ENCODE peak calls at places on chromosomes 4 and X, in four cellular contexts. One of them, this sample, is unnamed.

GRCh38 chr4:116839826-116840225 is 245.6 kb downstream of the TRAM1L1 start:
- DNase-seq in cardiac fibroblast: peak; percentile 29
- DNase-seq in AG10803: no peak
- DNase-seq in upper lobe of left lung: no peak
- DNase-seq in this sample: no peak

GRCh38 chr4:54586343-54586953 is 71.3 kb upstream of the KIT start:
- DNase-seq in cardiac fibroblast: peak; percentile 6
- DNase-seq in AG10803: peak; percentile 50
- DNase-seq in upper lobe of left lung: no peak
- DNase-seq in this sample: peak; percentile 87

GRCh38 chr4:44661940-44662622 is 10.7 kb upstream of the YIPF7 start:
- DNase-seq in cardiac fibroblast: peak; percentile 20
- DNase-seq in AG10803: no peak
- DNase-seq in upper lobe of left lung: no peak
- DNase-seq in this sample: no peak

GRCh38 chrX:147935156-147935758 is 23.5 kb downstream of the FMR1 start:
- DNase-seq in cardiac fibroblast: no peak
- DNase-seq in AG10803: no peak
- DNase-seq in upper lobe of left lung: no peak
- DNase-seq in this sample: no peak

GRCh38 chr4:84470204-84470785 is 28.8 kb downstream of the NKX6-1 start:
- DNase-seq in cardiac fibroblast: no peak
- DNase-seq in AG10803: no peak
- DNase-seq in upper lobe of left lung: no peak
- DNase-seq in this sample: no peak

GRCh38 chr4:102627831-102628523 is 126.8 kb downstream of the NFKB1 start:
- DNase-seq in cardiac fibroblast: peak; percentile 64
- DNase-seq in AG10803: no peak
- DNase-seq in upper lobe of left lung: no peak
- DNase-seq in this sample: peak; percentile 28

GRCh38 chrX:119155416-119156035 is 27.9 kb upstream of the KIAA1210 start:
- DNase-seq in cardiac fibroblast: peak; percentile 66
- DNase-seq in AG10803: peak; percentile 45
- DNase-seq in upper lobe of left lung: no peak
- DNase-seq in this sample: peak; percentile 23

GRCh38 chrX:13864264-13864663 is 47.4 kb upstream of the GPM6B start:
- DNase-seq in cardiac fibroblast: peak; percentile 62
- DNase-seq in AG10803: no peak
- DNase-seq in upper lobe of left lung: no peak
- DNase-seq in this sample: peak; percentile 21

GRCh38 chr4:11404431-11404830 is 24.3 kb downstream of the HS3ST1 start:
- DNase-seq in cardiac fibroblast: no peak
- DNase-seq in AG10803: no peak
- DNase-seq in upper lobe of left lung: no peak
- DNase-seq in this sample: no peak

GRCh38 chr4:113699772-113700171 is 61.8 kb downstream of the CAMK2D start:
- DNase-seq in cardiac fibroblast: peak; percentile 42
- DNase-seq in AG10803: peak; percentile 32
- DNase-seq in upper lobe of left lung: no peak
- DNase-seq in this sample: no peak

GRCh38 chr4:26452565-26453531 is 37.4 kb downstream of the CCKAR start:
- DNase-seq in cardiac fibroblast: no peak
- DNase-seq in AG10803: no peak
- DNase-seq in upper lobe of left lung: peak; percentile 29
- DNase-seq in this sample: no peak

GRCh38 chr4:7775396-7775795 is 164.3 kb downstream of the AFAP1 start:
- DNase-seq in cardiac fibroblast: no peak
- DNase-seq in AG10803: no peak
- DNase-seq in upper lobe of left lung: no peak
- DNase-seq in this sample: no peak

GRCh38 chr4:17898553-17898952 is 87.8 kb downstream of the NCAPG start:
- DNase-seq in cardiac fibroblast: no peak
- DNase-seq in AG10803: no peak
- DNase-seq in upper lobe of left lung: no peak
- DNase-seq in this sample: no peak

GRCh38 chr4:183987987-183988392 is 82.9 kb downstream of the STOX2 start:
- DNase-seq in cardiac fibroblast: peak; percentile 90
- DNase-seq in AG10803: peak; percentile 79
- DNase-seq in upper lobe of left lung: peak; percentile 88
- DNase-seq in this sample: peak; percentile 18

GRCh38 chr4:119211856-119212250 is 660 bp upstream of the USP53 start:
- DNase-seq in cardiac fibroblast: no peak
- DNase-seq in AG10803: no peak
- DNase-seq in upper lobe of left lung: no peak
- DNase-seq in this sample: no peak

GRCh38 chrX:41491267-41492004 is 44.3 kb downstream of the NYX start:
- DNase-seq in cardiac fibroblast: peak; percentile 90
- DNase-seq in AG10803: peak; percentile 85
- DNase-seq in upper lobe of left lung: peak; percentile 64
- DNase-seq in this sample: peak; percentile 86

GRCh38 chrX:106802063-106802387 is 448 bp upstream of the TBC1D8B start:
- DNase-seq in cardiac fibroblast: no peak
- DNase-seq in AG10803: no peak
- DNase-seq in upper lobe of left lung: no peak
- DNase-seq in this sample: peak; percentile 48

GRCh38 chrX:132467029-132467428 is 21.8 kb downstream of the MBNL3 start:
- DNase-seq in cardiac fibroblast: peak; percentile 12
- DNase-seq in AG10803: peak; percentile 62
- DNase-seq in upper lobe of left lung: no peak
- DNase-seq in this sample: peak; percentile 66

GRCh38 chr4:176753049-176753448 is 39.7 kb downstream of the VEGFC start:
- DNase-seq in cardiac fibroblast: peak; percentile 91
- DNase-seq in AG10803: peak; percentile 98
- DNase-seq in upper lobe of left lung: no peak
- DNase-seq in this sample: peak; percentile 97

GRCh38 chr4:3880595-3881120 is 114.5 kb downstream of the ADRA2C start:
- DNase-seq in cardiac fibroblast: peak; percentile 56
- DNase-seq in AG10803: peak; percentile 35
- DNase-seq in upper lobe of left lung: peak; percentile 58
- DNase-seq in this sample: peak; percentile 81

GRCh38 chrX:25015486-25016360 is at the start of gene ARX:
- DNase-seq in cardiac fibroblast: peak; percentile 37
- DNase-seq in AG10803: peak; percentile 40
- DNase-seq in upper lobe of left lung: peak; percentile 38
- DNase-seq in this sample: peak; percentile 70

GRCh38 chr4:67122029-67122428 is 423.3 kb downstream of the CENPC start:
- DNase-seq in cardiac fibroblast: no peak
- DNase-seq in AG10803: no peak
- DNase-seq in upper lobe of left lung: no peak
- DNase-seq in this sample: no peak

GRCh38 chr4:6346373-6347110 is 76.9 kb downstream of the WFS1 start:
- DNase-seq in cardiac fibroblast: no peak
- DNase-seq in AG10803: no peak
- DNase-seq in upper lobe of left lung: no peak
- DNase-seq in this sample: no peak

GRCh38 chr4:146932111-146932510 is 13.6 kb downstream of the TTC29 start:
- DNase-seq in cardiac fibroblast: peak; percentile 10
- DNase-seq in AG10803: no peak
- DNase-seq in upper lobe of left lung: no peak
- DNase-seq in this sample: no peak

GRCh38 chr4:19748911-19749473 is 502.7 kb upstream of the SLIT2 start:
- DNase-seq in cardiac fibroblast: no peak
- DNase-seq in AG10803: peak; percentile 90
- DNase-seq in upper lobe of left lung: no peak
- DNase-seq in this sample: peak; percentile 61

GRCh38 chrX:63503541-63503940 is 152.4 kb upstream of the SPIN4 start:
- DNase-seq in cardiac fibroblast: peak; percentile 68
- DNase-seq in AG10803: peak; percentile 71
- DNase-seq in upper lobe of left lung: no peak
- DNase-seq in this sample: peak; percentile 18

GRCh38 chrX:1535241-1536041 is 1.5 kb downstream of the P2RY8 start:
- DNase-seq in cardiac fibroblast: no peak
- DNase-seq in AG10803: no peak
- DNase-seq in upper lobe of left lung: peak; percentile 68
- DNase-seq in this sample: no peak

GRCh38 chrX:14039344-14039743 is 9.7 kb upstream of the GEMIN8 start:
- DNase-seq in cardiac fibroblast: peak; percentile 61
- DNase-seq in AG10803: peak; percentile 23
- DNase-seq in upper lobe of left lung: peak; percentile 44
- DNase-seq in this sample: no peak

GRCh38 chr4:12827966-12828365 is 656.2 kb downstream of the RAB28 start:
- DNase-seq in cardiac fibroblast: no peak
- DNase-seq in AG10803: no peak
- DNase-seq in upper lobe of left lung: no peak
- DNase-seq in this sample: no peak

GRCh38 chr4:153521995-153522799 is 56.0 kb downstream of the TMEM131L start:
- DNase-seq in cardiac fibroblast: no peak
- DNase-seq in AG10803: no peak
- DNase-seq in upper lobe of left lung: no peak
- DNase-seq in this sample: no peak

GRCh38 chr4:93368968-93369367 is 459.6 kb upstream of the ATOH1 start:
- DNase-seq in cardiac fibroblast: no peak
- DNase-seq in AG10803: no peak
- DNase-seq in upper lobe of left lung: no peak
- DNase-seq in this sample: no peak

GRCh38 chrX:9912341-9912740 is 54.8 kb upstream of the CLDN34 start:
- DNase-seq in cardiac fibroblast: peak; percentile 13
- DNase-seq in AG10803: no peak
- DNase-seq in upper lobe of left lung: no peak
- DNase-seq in this sample: no peak

GRCh38 chrX:64204701-64205440 is 637 bp downstream of the AMER1 start:
- DNase-seq in cardiac fibroblast: peak; percentile 26
- DNase-seq in AG10803: peak; percentile 26
- DNase-seq in upper lobe of left lung: peak; percentile 29
- DNase-seq in this sample: peak; percentile 77

GRCh38 chr4:150782921-150783320 is 201.0 kb downstream of the MAB21L2 start:
- DNase-seq in cardiac fibroblast: no peak
- DNase-seq in AG10803: peak; percentile 17
- DNase-seq in upper lobe of left lung: no peak
- DNase-seq in this sample: peak; percentile 12

GRCh38 chrX:134459683-134460004 is 321 bp upstream of the HPRT1 start:
- DNase-seq in cardiac fibroblast: peak; percentile 32
- DNase-seq in AG10803: no peak
- DNase-seq in upper lobe of left lung: no peak
- DNase-seq in this sample: no peak

GRCh38 chr4:169851750-169852149 is 94.0 kb upstream of the HPF1 start:
- DNase-seq in cardiac fibroblast: no peak
- DNase-seq in AG10803: no peak
- DNase-seq in upper lobe of left lung: no peak
- DNase-seq in this sample: no peak
- TF ChIP-seq CTCF in cardiac fibroblast: no peak
- TF ChIP-seq CTCF in AG10803: no peak
- TF ChIP-seq CTCF in upper lobe of left lung: no peak
- TF ChIP-seq CTCF in this sample: no peak

GRCh38 chrX:153473126-153473525 is 2.8 kb upstream of the HAUS7 start:
- DNase-seq in cardiac fibroblast: no peak
- DNase-seq in AG10803: no peak
- DNase-seq in upper lobe of left lung: no peak
- DNase-seq in this sample: no peak

GRCh38 chrX:153475751-153476281 is 5.4 kb upstream of the HAUS7 start:
- DNase-seq in cardiac fibroblast: no peak
- DNase-seq in AG10803: no peak
- DNase-seq in upper lobe of left lung: no peak
- DNase-seq in this sample: no peak

GRCh38 chrX:153476628-153477027 is 6.3 kb upstream of the HAUS7 start:
- DNase-seq in cardiac fibroblast: no peak
- DNase-seq in AG10803: no peak
- DNase-seq in upper lobe of left lung: no peak
- DNase-seq in this sample: no peak

GRCh38 chrX:153474266-153474665 is 3.9 kb upstream of the HAUS7 start:
- DNase-seq in cardiac fibroblast: no peak
- DNase-seq in AG10803: no peak
- DNase-seq in upper lobe of left lung: no peak
- DNase-seq in this sample: no peak

GRCh38 chrX:153474718-153475117 is 4.3 kb upstream of the HAUS7 start:
- DNase-seq in cardiac fibroblast: peak; percentile 59
- DNase-seq in AG10803: peak; percentile 57
- DNase-seq in upper lobe of left lung: peak; percentile 48
- DNase-seq in this sample: peak; percentile 75
- H3K4me3 ChIP-seq in cardiac fibroblast: no peak overlapping the region
- H3K4me3 ChIP-seq in AG10803: no peak overlapping the region
- H3K4me3 ChIP-seq in upper lobe of left lung: peak overlapping the region; percentile 28
- H3K4me3 ChIP-seq in this sample: no peak overlapping the region

DNA sequence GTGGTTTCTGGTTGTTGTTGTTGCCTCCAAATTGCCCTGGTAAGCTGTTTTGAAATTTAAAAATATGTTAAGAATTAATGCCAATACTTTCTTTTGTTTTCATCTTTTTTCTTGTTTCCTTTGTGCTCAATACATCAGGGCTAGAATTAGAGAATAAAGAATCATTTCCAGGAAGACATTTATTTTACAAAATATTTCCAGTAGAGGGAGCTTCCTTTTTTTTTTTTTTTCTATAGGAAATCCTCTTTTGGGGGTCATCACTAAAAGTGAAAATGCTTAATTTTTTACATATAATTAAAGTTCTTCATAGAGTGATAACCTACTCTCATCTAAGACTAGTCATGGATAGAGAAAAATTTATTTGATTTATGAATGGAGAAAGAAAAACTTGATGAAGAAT is 2.4 kb downstream of the GLRA3 start:
- DNase-seq in cardiac fibroblast: no peak
- DNase-seq in AG10803: no peak
- DNase-seq in upper lobe of left lung: no peak
- DNase-seq in this sample: no peak
- TF ChIP-seq CTCF in cardiac fibroblast: no peak
- TF ChIP-seq CTCF in AG10803: no peak
- TF ChIP-seq CTCF in upper lobe of left lung: no peak
- TF ChIP-seq CTCF in this sample: no peak

DNA sequence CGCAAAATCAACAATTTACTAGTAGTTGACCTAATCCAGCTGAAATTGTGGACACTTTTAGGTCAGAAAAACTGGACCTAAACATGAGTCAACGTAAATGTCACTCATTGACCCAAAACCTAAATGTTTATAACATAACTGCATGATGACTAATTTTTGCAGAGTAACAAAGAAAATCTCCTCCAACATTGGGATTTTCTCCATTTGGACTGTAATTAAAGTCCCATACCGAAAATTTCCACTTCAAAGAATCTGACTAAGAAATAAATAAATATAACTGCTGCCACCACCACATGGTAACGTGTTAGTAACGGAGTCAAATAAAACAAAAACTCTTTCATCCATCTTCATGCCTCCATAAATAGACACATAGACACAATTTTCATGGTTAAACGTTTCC is 1.9 kb downstream of the ADGRA3 start:
- DNase-seq in cardiac fibroblast: peak; percentile 68
- DNase-seq in AG10803: peak; percentile 44
- DNase-seq in upper lobe of left lung: no peak
- DNase-seq in this sample: peak; percentile 75
- H3K4me3 ChIP-seq in cardiac fibroblast: peak overlapping the region; percentile 67
- H3K4me3 ChIP-seq in AG10803: peak overlapping the region; percentile 73
- H3K4me3 ChIP-seq in upper lobe of left lung: no peak overlapping the region
- H3K4me3 ChIP-seq in this sample: peak overlapping the region; percentile 71

This sample was measured in foreskin fibroblast.